ENCODE peak calls at places on chromosomes 6 and 20, in four cellular contexts. One of them, this sample, is unnamed.

GRCh38 chr20:64163776-64164122 is 503 bp upstream of the MYT1 start:
- DNase-seq in activated CD4-positive, CD25-positive, alpha-beta regulatory T cell: no peak
- DNase-seq in foreskin keratinocyte: no peak
- DNase-seq in NCI-H1417 treated with DMSO at 0.1 percent for 48 hours: no peak
- DNase-seq in this sample: no peak

GRCh38 chr6:166908812-166909211 is 47.5 kb downstream of the RNASET2 start:
- DNase-seq in foreskin keratinocyte: no peak
- DNase-seq in activated CD4-positive, CD25-positive, alpha-beta regulatory T cell: no peak
- DNase-seq in NCI-H1417 treated with DMSO at 0.1 percent for 48 hours: no peak
- DNase-seq in this sample: no peak

GRCh38 chr6:146542881-146543210 is 787 bp upstream of the RAB32 start:
- DNase-seq in foreskin keratinocyte: no peak
- DNase-seq in NCI-H1417 treated with DMSO at 0.1 percent for 48 hours: no peak
- DNase-seq in activated CD4-positive, CD25-positive, alpha-beta regulatory T cell: no peak
- DNase-seq in this sample: no peak

GRCh38 chr6:130215526-130215925 is 7.2 kb downstream of the SAMD3 start:
- DNase-seq in foreskin keratinocyte: no peak
- DNase-seq in NCI-H1417 treated with DMSO at 0.1 percent for 48 hours: no peak
- DNase-seq in activated CD4-positive, CD25-positive, alpha-beta regulatory T cell: no peak
- DNase-seq in this sample: no peak

GRCh38 chr6:109768485-109768884 is 77.4 kb downstream of the FIG4 start:
- DNase-seq in NCI-H1417 treated with DMSO at 0.1 percent for 48 hours: no peak
- DNase-seq in activated CD4-positive, CD25-positive, alpha-beta regulatory T cell: no peak
- DNase-seq in foreskin keratinocyte: no peak
- DNase-seq in this sample: no peak

GRCh38 chr20:22711981-22712755 is 127.8 kb upstream of the FOXA2 start:
- DNase-seq in foreskin keratinocyte: no peak
- DNase-seq in activated CD4-positive, CD25-positive, alpha-beta regulatory T cell: no peak
- DNase-seq in NCI-H1417 treated with DMSO at 0.1 percent for 48 hours: no peak
- DNase-seq in this sample: no peak

GRCh38 chr6:31122803-31123706 is 2.8 kb upstream of the CDSN start:
- DNase-seq in NCI-H1417 treated with DMSO at 0.1 percent for 48 hours: no peak
- DNase-seq in activated CD4-positive, CD25-positive, alpha-beta regulatory T cell: no peak
- DNase-seq in foreskin keratinocyte: no peak
- DNase-seq in this sample: no peak

GRCh38 chr20:4811661-4812181 is 90.0 kb downstream of the PRND start:
- DNase-seq in NCI-H1417 treated with DMSO at 0.1 percent for 48 hours: no peak
- DNase-seq in activated CD4-positive, CD25-positive, alpha-beta regulatory T cell: peak
- DNase-seq in foreskin keratinocyte: no peak
- DNase-seq in this sample: no peak

GRCh38 chr20:49210101-49210749 is 9.0 kb upstream of the DDX27 start:
- DNase-seq in activated CD4-positive, CD25-positive, alpha-beta regulatory T cell: no peak
- DNase-seq in foreskin keratinocyte: no peak
- DNase-seq in NCI-H1417 treated with DMSO at 0.1 percent for 48 hours: no peak
- DNase-seq in this sample: no peak

GRCh38 chr6:150514806-150515362 is 84.8 kb upstream of the PLEKHG1 start:
- DNase-seq in foreskin keratinocyte: no peak
- DNase-seq in NCI-H1417 treated with DMSO at 0.1 percent for 48 hours: peak
- DNase-seq in activated CD4-positive, CD25-positive, alpha-beta regulatory T cell: no peak
- DNase-seq in this sample: peak

GRCh38 chr6:127547215-127547614 is 28.1 kb upstream of the MTCL3 start:
- DNase-seq in activated CD4-positive, CD25-positive, alpha-beta regulatory T cell: no peak
- DNase-seq in NCI-H1417 treated with DMSO at 0.1 percent for 48 hours: no peak
- DNase-seq in foreskin keratinocyte: no peak
- DNase-seq in this sample: no peak

GRCh38 chr6:116840091-116840490 is 11.2 kb upstream of the GPRC6A start:
- DNase-seq in NCI-H1417 treated with DMSO at 0.1 percent for 48 hours: no peak
- DNase-seq in foreskin keratinocyte: no peak
- DNase-seq in activated CD4-positive, CD25-positive, alpha-beta regulatory T cell: no peak
- DNase-seq in this sample: no peak

GRCh38 chr6:22966711-22967110 is 397.3 kb downstream of the HDGFL1 start:
- DNase-seq in activated CD4-positive, CD25-positive, alpha-beta regulatory T cell: no peak
- DNase-seq in foreskin keratinocyte: no peak
- DNase-seq in NCI-H1417 treated with DMSO at 0.1 percent for 48 hours: no peak
- DNase-seq in this sample: no peak

GRCh38 chr6:165574770-165575549 is 88.1 kb downstream of the PDE10A start:
- DNase-seq in activated CD4-positive, CD25-positive, alpha-beta regulatory T cell: no peak
- DNase-seq in foreskin keratinocyte: no peak
- DNase-seq in NCI-H1417 treated with DMSO at 0.1 percent for 48 hours: no peak
- DNase-seq in this sample: no peak

GRCh38 chr6:137848672-137849071 is 18.4 kb upstream of the TNFAIP3 start:
- DNase-seq in NCI-H1417 treated with DMSO at 0.1 percent for 48 hours: no peak
- DNase-seq in activated CD4-positive, CD25-positive, alpha-beta regulatory T cell: no peak
- DNase-seq in foreskin keratinocyte: no peak
- DNase-seq in this sample: no peak

GRCh38 chr6:53065266-53066058 is at the start of gene FBXO9:
- DNase-seq in foreskin keratinocyte: no peak
- DNase-seq in activated CD4-positive, CD25-positive, alpha-beta regulatory T cell: peak
- DNase-seq in NCI-H1417 treated with DMSO at 0.1 percent for 48 hours: no peak
- DNase-seq in this sample: no peak

GRCh38 chr6:5136856-5137255 is 51.7 kb downstream of the PPP1R3G start:
- DNase-seq in foreskin keratinocyte: no peak
- DNase-seq in NCI-H1417 treated with DMSO at 0.1 percent for 48 hours: no peak
- DNase-seq in activated CD4-positive, CD25-positive, alpha-beta regulatory T cell: no peak
- DNase-seq in this sample: no peak

GRCh38 chr6:2881358-2881885 is 21.7 kb downstream of the SERPINB9 start:
- DNase-seq in foreskin keratinocyte: no peak
- DNase-seq in NCI-H1417 treated with DMSO at 0.1 percent for 48 hours: no peak
- DNase-seq in activated CD4-positive, CD25-positive, alpha-beta regulatory T cell: no peak
- DNase-seq in this sample: no peak

GRCh38 chr6:116462516-116462915 is 1.3 kb downstream of the CALHM6 start:
- DNase-seq in foreskin keratinocyte: no peak
- DNase-seq in activated CD4-positive, CD25-positive, alpha-beta regulatory T cell: no peak
- DNase-seq in NCI-H1417 treated with DMSO at 0.1 percent for 48 hours: no peak
- DNase-seq in this sample: no peak

GRCh38 chr20:21564127-21564773 is 50.4 kb upstream of the NKX2-2 start:
- DNase-seq in activated CD4-positive, CD25-positive, alpha-beta regulatory T cell: no peak
- DNase-seq in NCI-H1417 treated with DMSO at 0.1 percent for 48 hours: no peak
- DNase-seq in foreskin keratinocyte: no peak
- DNase-seq in this sample: no peak

GRCh38 chr6:3324262-3324942 is 65.7 kb downstream of the PSMG4 start:
- DNase-seq in NCI-H1417 treated with DMSO at 0.1 percent for 48 hours: no peak
- DNase-seq in activated CD4-positive, CD25-positive, alpha-beta regulatory T cell: no peak
- DNase-seq in foreskin keratinocyte: peak
- DNase-seq in this sample: no peak

GRCh38 chr6:141077355-141078333 is 1055.1 kb upstream of the GJE1 start:
- DNase-seq in NCI-H1417 treated with DMSO at 0.1 percent for 48 hours: no peak
- DNase-seq in foreskin keratinocyte: no peak
- DNase-seq in activated CD4-positive, CD25-positive, alpha-beta regulatory T cell: no peak
- DNase-seq in this sample: no peak